ENCODE peak calls at places on chromosomes 2 and 18, in seven cellular contexts. One of them, this sample, is unnamed.

GRCh38 chr18:70337139-70337972 is 48.5 kb downstream of the SOCS6 start:
- DNase-seq in right cardiac atrium: no peak
- DNase-seq in AG04449: peak
- DNase-seq in HuH-7: no peak
- DNase-seq in GM23248: peak
- DNase-seq in astrocyte of the spinal cord: peak
- DNase-seq in activated CD4-positive, alpha-beta T cell treated with anti-CD3 and anti-CD28 coated beads for 36 hours: no peak
- DNase-seq in this sample: no peak

GRCh38 chr2:181371195-181371594 is 86.0 kb upstream of the ITGA4 start:
- DNase-seq in AG04449: no peak
- DNase-seq in HuH-7: no peak
- DNase-seq in right cardiac atrium: no peak
- DNase-seq in activated CD4-positive, alpha-beta T cell treated with anti-CD3 and anti-CD28 coated beads for 36 hours: no peak
- DNase-seq in astrocyte of the spinal cord: no peak
- DNase-seq in GM23248: no peak
- DNase-seq in this sample: no peak

GRCh38 chr18:45841765-45842442 is 16.4 kb downstream of the SIGLEC15 start:
- DNase-seq in right cardiac atrium: no peak
- DNase-seq in astrocyte of the spinal cord: no peak
- DNase-seq in AG04449: no peak
- DNase-seq in GM23248: no peak
- DNase-seq in activated CD4-positive, alpha-beta T cell treated with anti-CD3 and anti-CD28 coated beads for 36 hours: no peak
- DNase-seq in HuH-7: no peak
- DNase-seq in this sample: no peak

GRCh38 chr2:181581534-181581933 is 75.4 kb downstream of the CERKL start:
- DNase-seq in AG04449: no peak
- DNase-seq in astrocyte of the spinal cord: no peak
- DNase-seq in HuH-7: no peak
- DNase-seq in right cardiac atrium: no peak
- DNase-seq in GM23248: no peak
- DNase-seq in activated CD4-positive, alpha-beta T cell treated with anti-CD3 and anti-CD28 coated beads for 36 hours: no peak
- DNase-seq in this sample: no peak

GRCh38 chr2:143029141-143029540 is 100.1 kb upstream of the ARHGAP15 start:
- DNase-seq in GM23248: no peak
- DNase-seq in activated CD4-positive, alpha-beta T cell treated with anti-CD3 and anti-CD28 coated beads for 36 hours: no peak
- DNase-seq in HuH-7: no peak
- DNase-seq in right cardiac atrium: no peak
- DNase-seq in astrocyte of the spinal cord: no peak
- DNase-seq in AG04449: no peak
- DNase-seq in this sample: no peak

GRCh38 chr2:127115471-127116199 is 8.7 kb upstream of the BIN1 start:
- DNase-seq in AG04449: no peak
- DNase-seq in right cardiac atrium: no peak
- DNase-seq in GM23248: no peak
- DNase-seq in HuH-7: peak
- DNase-seq in activated CD4-positive, alpha-beta T cell treated with anti-CD3 and anti-CD28 coated beads for 36 hours: no peak
- DNase-seq in astrocyte of the spinal cord: no peak
- DNase-seq in this sample: no peak

GRCh38 chr2:172380436-172381274 is 46.7 kb upstream of the ITGA6 start:
- DNase-seq in AG04449: no peak
- DNase-seq in GM23248: no peak
- DNase-seq in HuH-7: peak
- DNase-seq in astrocyte of the spinal cord: peak
- DNase-seq in activated CD4-positive, alpha-beta T cell treated with anti-CD3 and anti-CD28 coated beads for 36 hours: no peak
- DNase-seq in right cardiac atrium: no peak
- DNase-seq in this sample: peak

GRCh38 chr2:184793196-184793595 is 194.9 kb downstream of the ZNF804A start:
- DNase-seq in astrocyte of the spinal cord: no peak
- DNase-seq in right cardiac atrium: no peak
- DNase-seq in activated CD4-positive, alpha-beta T cell treated with anti-CD3 and anti-CD28 coated beads for 36 hours: no peak
- DNase-seq in GM23248: no peak
- DNase-seq in HuH-7: no peak
- DNase-seq in AG04449: no peak
- DNase-seq in this sample: no peak

GRCh38 chr2:54997826-54998225 is 52.4 kb downstream of the RTN4 start:
- DNase-seq in right cardiac atrium: no peak
- DNase-seq in HuH-7: no peak
- DNase-seq in GM23248: no peak
- DNase-seq in activated CD4-positive, alpha-beta T cell treated with anti-CD3 and anti-CD28 coated beads for 36 hours: no peak
- DNase-seq in astrocyte of the spinal cord: no peak
- DNase-seq in AG04449: no peak
- DNase-seq in this sample: no peak

This sample was measured in NCI-H2227 treated with DMSO at 0.1 percent for 48 hours.